ENCODE peak calls at places on chromosome 9, in eight cellular contexts. L, W, O, G, E, S, R and H are unnamed samples.

GRCh38 chr9:115941561-115942315 is 211.9 kb upstream of the PAPPA start:
- DNase-seq in L (no peak), W (no peak), O (no peak), G (no peak), E (no peak), S (peak), R (peak), H (no peak)

GRCh38 chr9:87179556-87180340 is 232.4 kb upstream of the GAS1 start:
- DNase-seq in L (no peak), W (peak), O (no peak), G (no peak), E (no peak), S (peak), R (peak), H (no peak)

GRCh38 chr9:37197158-37198033 is 77.0 kb downstream of the ZCCHC7 start:
- DNase-seq in L (no peak), W (no peak), O (no peak), G (peak), E (no peak), S (peak), R (peak), H (no peak)

GRCh38 chr9:138076650-138077009 is 199.0 kb downstream of the CACNA1B start:
- DNase-seq in L (no peak), W (no peak), O (no peak), G (no peak), E (no peak), S (no peak), R (no peak), H (no peak)

GRCh38 chr9:77663754-77664153 is 15.6 kb upstream of the GNA14 start:
- DNase-seq in L (peak), W (no peak), O (peak), G (no peak), E (peak), S (no peak), R (peak), H (no peak)

GRCh38 chr9:116795859-116796258 is 108.8 kb downstream of the TRIM32 start:
- DNase-seq in L (no peak), W (no peak), O (no peak), G (no peak), E (no peak), S (no peak), R (no peak), H (no peak)

GRCh38 chr9:70635790-70636189 is 221.3 kb upstream of the KLF9 start:
- DNase-seq in L (no peak), W (no peak), O (peak), G (no peak), E (no peak), S (no peak), R (no peak), H (no peak)

GRCh38 chr9:126009047-126009446 is 261.9 kb downstream of the PBX3 start:
- DNase-seq in L (no peak), W (no peak), O (no peak), G (no peak), E (no peak), S (peak), R (no peak), H (no peak)

GRCh38 chr9:79976501-79977444 is 405.0 kb downstream of the TLE4 start:
- DNase-seq in L (no peak), W (no peak), O (no peak), G (no peak), E (no peak), S (no peak), R (no peak), H (no peak)

GRCh38 chr9:110932883-110933282 is 105.4 kb downstream of the LPAR1 start:
- DNase-seq in L (no peak), W (peak), O (no peak), G (no peak), E (no peak), S (peak), R (no peak), H (no peak)

GRCh38 chr9:76652894-76653293 is 111.3 kb upstream of the PCA3 start:
- DNase-seq in L (no peak), W (no peak), O (no peak), G (no peak), E (no peak), S (peak), R (no peak), H (no peak)

GRCh38 chr9:75156838-75157237 is 68.5 kb downstream of the OSTF1 start:
- DNase-seq in L (no peak), W (no peak), O (no peak), G (no peak), E (no peak), S (no peak), R (no peak), H (no peak)

GRCh38 chr9:27572918-27573698 is at the start of gene C9orf72:
- DNase-seq in L (peak), W (peak), O (peak), G (peak), E (peak), S (no peak), R (peak), H (no peak)

GRCh38 chr9:76866689-76867088 is 39.2 kb downstream of the PRUNE2 start:
- DNase-seq in L (no peak), W (peak), O (peak), G (no peak), E (peak), S (peak), R (peak), H (peak)

GRCh38 chr9:106897223-106897622 is 34.3 kb downstream of the ZNF462 start:
- DNase-seq in L (no peak), W (peak), O (no peak), G (no peak), E (no peak), S (no peak), R (peak), H (no peak)

GRCh38 chr9:35689601-35690446 is at the start of gene TPM2:
- DNase-seq in L (peak), W (peak), O (peak), G (peak), E (no peak), S (peak), R (peak), H (no peak)

GRCh38 chr9:95793924-95794828 is 81.3 kb upstream of the ERCC6L2 start:
- DNase-seq in L (no peak), W (peak), O (no peak), G (no peak), E (no peak), S (peak), R (peak), H (peak)

GRCh38 chr9:7242126-7242525 is 484.4 kb downstream of the KDM4C start:
- DNase-seq in L (no peak), W (no peak), O (no peak), G (no peak), E (no peak), S (no peak), R (no peak), H (no peak)

GRCh38 chr9:128253991-128254346 is 21.8 kb downstream of the GOLGA2 start:
- DNase-seq in L (no peak), W (no peak), O (no peak), G (no peak), E (no peak), S (no peak), R (no peak), H (no peak)

GRCh38 chr9:30732060-30732459 is 1652.4 kb upstream of the ACO1 start:
- DNase-seq in L (no peak), W (no peak), O (no peak), G (no peak), E (no peak), S (no peak), R (no peak), H (no peak)

GRCh38 chr9:2809692-2810423 is 34.0 kb downstream of the PUM3 start:
- DNase-seq in L (no peak), W (peak), O (no peak), G (no peak), E (peak), S (peak), R (peak), H (no peak)

GRCh38 chr9:93677641-93678136 is 101.3 kb downstream of the PHF2 start:
- DNase-seq in L (no peak), W (no peak), O (no peak), G (peak), E (no peak), S (no peak), R (no peak), H (no peak)

GRCh38 chr9:113690055-113690740 is 185.9 kb upstream of the ZNF618 start:
- DNase-seq in L (no peak), W (no peak), O (no peak), G (no peak), E (no peak), S (peak), R (no peak), H (no peak)

GRCh38 chr9:133238272-133238850 is 29.3 kb upstream of the OBP2B start:
- DNase-seq in L (no peak), W (no peak), O (peak), G (peak), E (peak), S (peak), R (peak), H (no peak)

GRCh38 chr9:76452839-76453238 is 6.1 kb upstream of the GCNT1 start:
- DNase-seq in L (no peak), W (no peak), O (no peak), G (no peak), E (no peak), S (no peak), R (no peak), H (no peak)

GRCh38 chr9:80552931-80553330 is 981.2 kb downstream of the TLE4 start:
- DNase-seq in L (no peak), W (no peak), O (no peak), G (no peak), E (no peak), S (peak), R (peak), H (no peak)

GRCh38 chr9:111005711-111006482 is 32.4 kb downstream of the LPAR1 start:
- DNase-seq in L (no peak), W (no peak), O (no peak), G (no peak), E (no peak), S (no peak), R (no peak), H (no peak)

GRCh38 chr9:5626727-5627634 is 1.9 kb upstream of the RIC1 start:
- DNase-seq in L (peak), W (peak), O (peak), G (no peak), E (no peak), S (peak), R (peak), H (no peak)

GRCh38 chr9:132794730-132795380 is 83.2 kb downstream of the AK8 start:
- DNase-seq in L (no peak), W (no peak), O (no peak), G (no peak), E (no peak), S (no peak), R (no peak), H (no peak)

DNA sequence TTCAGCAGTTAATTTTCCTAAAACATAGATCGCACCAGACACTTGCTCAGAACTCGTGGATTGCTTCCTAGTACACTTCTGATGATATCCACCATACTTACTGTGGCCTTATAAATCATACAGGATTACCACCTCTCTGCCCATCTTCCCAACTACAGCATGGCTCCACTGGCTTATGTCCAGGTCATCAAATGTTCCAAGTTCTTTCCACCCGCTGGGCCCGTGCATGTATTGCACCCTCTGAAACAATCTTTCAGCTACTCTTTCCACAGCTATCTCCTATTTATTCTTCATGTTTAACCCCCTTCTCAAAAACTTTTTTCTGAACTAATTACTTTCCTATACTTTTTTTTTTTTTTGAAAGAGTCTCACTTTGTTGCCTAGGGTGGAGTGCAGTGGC is 18.5 kb downstream of the FBXW2 start:
- DNase-seq in L (no peak), W (no peak), O (no peak), G (no peak), E (no peak), S (peak), R (no peak), H (no peak)
- TF ChIP-seq CTCF in L (no peak), W (peak), O (no peak), G (peak), E (no peak), S (peak), R (peak), H (no peak)

GRCh38 chr9:129557192-129558036 is 63.5 kb downstream of the C9orf50 start:
- DNase-seq in L (no peak), W (no peak), O (peak), G (peak), E (peak), S (peak), R (peak), H (peak)

GRCh38 chr9:129556576-129557191 is 64.2 kb downstream of the C9orf50 start:
- DNase-seq in L (no peak), W (no peak), O (no peak), G (no peak), E (no peak), S (peak), R (no peak), H (no peak)

GRCh38 chr9:129554649-129555048 is 66.3 kb downstream of the C9orf50 start:
- DNase-seq in L (no peak), W (no peak), O (no peak), G (no peak), E (no peak), S (peak), R (no peak), H (no peak)

GRCh38 chr9:129553277-129553676 is 67.6 kb downstream of the C9orf50 start:
- DNase-seq in L (no peak), W (no peak), O (no peak), G (no peak), E (no peak), S (no peak), R (no peak), H (no peak)

DNA sequence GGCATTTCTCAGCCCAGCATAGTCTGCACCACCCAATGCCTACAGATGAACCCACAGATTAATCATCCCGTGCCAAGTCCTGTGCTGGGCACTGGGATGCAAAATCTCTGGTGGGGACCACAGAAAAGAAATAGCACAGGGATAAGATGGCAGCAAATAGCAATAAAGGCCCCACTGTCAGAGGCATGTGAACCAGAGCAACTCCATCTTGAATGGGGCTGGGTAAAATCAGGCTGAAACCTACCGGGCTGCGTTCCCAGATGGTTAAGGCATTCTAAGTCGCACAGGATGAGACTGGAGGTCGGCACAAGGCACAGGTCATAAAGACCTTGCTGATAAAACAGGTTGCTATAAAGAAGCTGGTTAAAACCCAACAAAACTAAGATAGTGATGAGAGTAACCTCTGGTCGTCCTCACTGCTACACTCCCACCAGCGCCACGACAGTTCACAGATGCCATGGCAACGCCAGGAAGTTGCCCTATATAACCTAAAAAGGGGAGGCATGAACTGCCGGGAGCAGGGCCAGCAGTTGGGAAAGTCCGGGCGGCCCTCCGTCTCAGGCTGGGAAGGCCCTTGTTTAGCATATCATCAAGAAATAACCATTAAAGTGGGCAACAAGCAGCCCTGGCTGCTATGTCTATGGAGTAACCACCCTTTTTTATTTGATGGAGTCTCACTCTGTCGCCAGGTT is 65.2 kb downstream of the C9orf50 start:
- DNase-seq in L (no peak), W (no peak), O (no peak), G (no peak), E (no peak), S (no peak), R (no peak), H (no peak)
- TF ChIP-seq CTCF in L (no peak), W (no peak), O (no peak), G (no peak), E (no peak), S (no peak), R (no peak), H (no peak)

GRCh38 chr9:134642385-134643181 is 980 bp downstream of the COL5A1 start:
- DNase-seq in L (peak), W (peak), O (no peak), G (peak), E (peak), S (peak), R (peak), H (peak)
- TF ChIP-seq CTCF in L (peak), W (peak), O (no peak), G (no peak), E (no peak), S (peak), R (peak), H (peak)

DNA sequence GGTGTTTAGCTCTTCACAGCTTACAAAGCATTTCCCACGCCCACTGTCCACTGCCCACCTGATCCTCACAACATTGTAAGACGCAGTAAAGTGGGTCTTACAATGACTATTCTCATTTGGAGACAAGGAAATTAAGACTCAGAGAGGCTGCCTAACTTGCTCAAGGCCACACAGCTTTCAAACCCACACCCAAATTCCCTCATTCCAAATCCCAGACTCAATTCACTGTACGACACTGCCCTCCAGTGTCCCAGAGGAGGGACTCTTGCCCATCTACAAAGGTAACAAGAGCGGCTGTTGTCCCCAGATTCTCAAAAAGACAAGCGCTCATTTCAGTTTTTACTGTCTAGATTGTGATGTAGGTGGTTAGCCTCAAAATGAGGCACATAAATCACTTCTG is 184.6 kb downstream of the ACTL7B start:
- DNase-seq in L (no peak), W (no peak), O (no peak), G (no peak), E (no peak), S (peak), R (peak), H (peak)
- TF ChIP-seq CTCF in L (no peak), W (peak), O (no peak), G (peak), E (peak), S (peak), R (peak), H (peak)

GRCh38 chr9:122354536-122355199 is 16.2 kb upstream of the PTGS1 start:
- DNase-seq in L (no peak), W (no peak), O (no peak), G (no peak), E (no peak), S (no peak), R (no peak), H (no peak)

GRCh38 chr9:122350577-122351355 is 20.1 kb upstream of the PTGS1 start:
- DNase-seq in L (peak), W (peak), O (peak), G (peak), E (peak), S (peak), R (peak), H (no peak)

GRCh38 chr9:122360891-122361290 is 9.9 kb upstream of the PTGS1 start:
- DNase-seq in L (no peak), W (peak), O (no peak), G (no peak), E (no peak), S (no peak), R (peak), H (no peak)

GRCh38 chr9:122355336-122355875 is 15.4 kb upstream of the PTGS1 start:
- DNase-seq in L (no peak), W (no peak), O (no peak), G (no peak), E (no peak), S (no peak), R (no peak), H (no peak)

DNA sequence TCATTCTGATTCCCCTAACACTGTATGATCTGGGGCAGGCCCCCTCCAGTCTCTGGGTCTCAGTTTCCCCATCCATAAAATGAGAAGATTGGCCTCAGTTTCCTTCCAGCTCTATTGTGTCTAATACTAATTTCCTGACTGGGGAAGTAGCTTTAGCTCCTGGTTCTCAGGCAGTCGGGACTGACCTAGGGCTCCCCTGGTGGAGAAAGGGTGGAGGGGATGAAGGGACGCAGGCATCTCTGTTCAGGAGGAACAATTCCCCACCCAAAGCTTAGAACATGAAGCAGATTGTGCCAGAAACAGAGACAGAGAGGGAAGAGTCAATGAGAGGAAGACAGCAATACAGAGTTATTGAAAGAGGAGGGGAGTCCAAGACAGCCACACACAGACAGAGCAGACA is 14.2 kb upstream of the PTGS1 start:
- DNase-seq in L (no peak), W (no peak), O (no peak), G (peak), E (no peak), S (no peak), R (no peak), H (no peak)
- TF ChIP-seq CTCF in L (no peak), W (peak), O (no peak), G (no peak), E (peak), S (peak), R (peak), H (peak)